ENCODE peak calls at places on chromosomes 2 and 18, in ten cellular contexts. G is neural progenitor cell; C is fibroblast of lung; N is adrenal gland; F is left lung; X is effector memory CD4-positive, alpha-beta T cell; D is kidney; A is GM23248; R is breast epithelium; K is psoas muscle. I is an unnamed sample.

GRCh38 chr2:207141381-207141780 is 24.4 kb downstream of the KLF7 start:
- DNase-seq in F (no peak), N (no peak), C (no peak), X (no peak), K (no peak), G (no peak), R (no peak), A (no peak), D (no peak), I (no peak)

GRCh38 chr2:26976242-26976641 is 5.8 kb downstream of the MAPRE3 start:
- DNase-seq in A (peak; percentile 93), X (no peak), R (no peak), C (peak; percentile 77), K (no peak), G (no peak), F (no peak), D (no peak), N (no peak), I (no peak)

GRCh38 chr18:23542471-23542870 is 39.2 kb downstream of the RMC1 start:
- DNase-seq in D (no peak), K (no peak), R (no peak), F (no peak), A (peak; percentile 16), C (peak; percentile 74), G (no peak), N (no peak), X (no peak), I (no peak)

GRCh38 chr2:54308782-54309181 is 52.8 kb upstream of the TSPYL6 start:
- DNase-seq in R (no peak), G (no peak), C (no peak), D (no peak), A (no peak), F (no peak), N (no peak), K (no peak), X (no peak), I (no peak)

GRCh38 chr18:63152096-63152495 is 167.5 kb downstream of the BCL2 start:
- DNase-seq in G (no peak), D (no peak), K (no peak), X (no peak), R (no peak), N (no peak), C (no peak), F (no peak), A (no peak), I (no peak)

GRCh38 chr2:45459860-45460259 is 151.2 kb downstream of the SRBD1 start:
- DNase-seq in F (no peak), K (no peak), N (peak; percentile 16), A (no peak), C (no peak), R (no peak), D (no peak), G (no peak), X (no peak), I (no peak)

GRCh38 chr2:144114761-144115160 is 405.2 kb downstream of the ZEB2 start:
- DNase-seq in X (no peak), D (no peak), F (no peak), K (no peak), A (peak; percentile 35), C (no peak), G (no peak), N (no peak), R (no peak), I (no peak)

GRCh38 chr2:7182525-7182924 is 265.3 kb downstream of the RNF144A start:
- DNase-seq in N (no peak), R (no peak), K (no peak), G (no peak), C (no peak), A (no peak), X (no peak), F (no peak), D (no peak), I (no peak)

GRCh38 chr2:74037379-74037860 is 52.7 kb downstream of the TET3 start:
- DNase-seq in F (no peak), K (no peak), C (peak; percentile 36), D (no peak), G (no peak), N (no peak), A (peak; percentile 34), X (no peak), R (no peak), I (no peak)

GRCh38 chr2:186229265-186229664 is 256.8 kb upstream of the ZC3H15 start:
- DNase-seq in F (no peak), G (no peak), A (no peak), D (no peak), R (no peak), C (no peak), X (no peak), K (no peak), N (no peak), I (no peak)

GRCh38 chr18:67608909-67609308 is 92.4 kb upstream of the DSEL start:
- DNase-seq in F (no peak), R (no peak), N (no peak), X (no peak), G (no peak), D (no peak), C (peak; percentile 82), A (peak; percentile 79), K (no peak), I (no peak)

GRCh38 chr2:10395893-10396292 is 52.2 kb downstream of the ODC1 start:
- DNase-seq in D (no peak), N (no peak), A (no peak), F (peak; percentile 76), G (no peak), R (no peak), C (no peak), X (no peak), K (no peak), I (no peak)

GRCh38 chr2:10392951-10393647 is 55.0 kb downstream of the ODC1 start:
- DNase-seq in G (no peak), C (no peak), A (no peak), D (no peak), R (no peak), N (no peak), X (no peak), F (no peak), K (no peak), I (no peak)

GRCh38 chr2:10392100-10392499 is 56.0 kb downstream of the ODC1 start:
- DNase-seq in X (no peak), G (no peak), C (no peak), R (no peak), N (no peak), K (no peak), D (no peak), F (no peak), A (no peak), I (no peak)

GRCh38 chr2:10392548-10392947 is 55.6 kb downstream of the ODC1 start:
- DNase-seq in R (no peak), D (no peak), G (no peak), K (no peak), C (no peak), N (no peak), X (no peak), F (no peak), A (no peak), I (no peak)

GRCh38 chr2:10393648-10393982 is 54.5 kb downstream of the ODC1 start:
- DNase-seq in X (no peak), D (no peak), R (no peak), N (no peak), A (no peak), C (no peak), F (no peak), G (no peak), K (no peak), I (no peak)
- H3K4me1 ChIP-seq in X (peaks cover 3% of the 10 kb centered on the region), D (peaks cover 15% of the 10 kb centered on the region), R (no peaks in the 10 kb centered on the region), N (peaks cover 34% of the 10 kb centered on the region), A (peaks cover 19% of the 10 kb centered on the region), C (peaks cover 7% of the 10 kb centered on the region), F (peaks cover 17% of the 10 kb centered on the region), G (no peaks in the 10 kb centered on the region), K (peaks cover 8% of the 10 kb centered on the region), I (peaks cover 27% of the 10 kb centered on the region)

GRCh38 chr2:237199577-237199976 is 113.9 kb downstream of the COPS8 start:
- DNase-seq in F (no peak), G (no peak), X (no peak), R (no peak), D (no peak), C (no peak), N (no peak), A (peak; percentile 26), K (no peak), I (no peak)
- H3K27ac ChIP-seq in F (no peak overlapping the region), G (no peak overlapping the region), X (no peak overlapping the region), R (no peak overlapping the region), D (no peak overlapping the region), C (peak overlapping the region; percentile 65), N (no peak overlapping the region), A (peak overlapping the region; percentile 59), K (peak overlapping the region; percentile 16), I (no peak overlapping the region)

GRCh38 chr2:119730598-119731278 is 29.0 kb upstream of the PTPN4 start:
- DNase-seq in K (no peak), F (peak; percentile 53), G (no peak), D (no peak), A (no peak), C (peak; percentile 35), N (no peak), R (no peak), X (no peak), I (no peak)
- H3K4me1 ChIP-seq in K (peaks cover 20% of the 10 kb centered on the region), F (no peaks in the 10 kb centered on the region), G (peaks cover 6% of the 10 kb centered on the region), D (no peaks in the 10 kb centered on the region), A (no peaks in the 10 kb centered on the region), C (no peaks in the 10 kb centered on the region), N (no peaks in the 10 kb centered on the region), R (no peaks in the 10 kb centered on the region), X (no peaks in the 10 kb centered on the region), I (no peaks in the 10 kb centered on the region)

GRCh38 chr2:71832844-71833243 is 314.8 kb downstream of the CYP26B1 start:
- DNase-seq in R (no peak), F (no peak), C (no peak), D (no peak), K (no peak), N (no peak), G (no peak), A (no peak), X (no peak), I (no peak)
- H3K27ac ChIP-seq in R (no peak overlapping the region), F (no peak overlapping the region), C (no peak overlapping the region), D (no peak overlapping the region), K (no peak overlapping the region), N (no peak overlapping the region), G (no peak overlapping the region), A (peak overlapping the region; percentile 92), X (no peak overlapping the region), I (no peak overlapping the region)

GRCh38 chr2:217952409-217952808 is 50.4 kb downstream of the TNS1 start:
- DNase-seq in G (no peak), F (no peak), A (no peak), R (no peak), C (no peak), X (no peak), N (no peak), D (no peak), K (no peak), I (no peak)
- H3K4me1 ChIP-seq in G (peaks cover 3% of the 10 kb centered on the region), F (peaks cover 28% of the 10 kb centered on the region), A (peaks cover 24% of the 10 kb centered on the region), R (peaks cover 50% of the 10 kb centered on the region), C (peaks cover 6% of the 10 kb centered on the region), X (no peaks in the 10 kb centered on the region), N (peaks cover 85% of the 10 kb centered on the region), D (peaks cover 79% of the 10 kb centered on the region), K (peaks cover 39% of the 10 kb centered on the region), I (peaks cover 64% of the 10 kb centered on the region)